ENCODE peak calls at places on chromosomes 6 and 20, in six cellular contexts. M is heart left ventricle; X is Caki2; A is SK-N-DZ; I is NCI-H524; O is stimulated activated naive CD8-positive, alpha-beta T cell treated with anti-CD3 and anti-CD28 coated beads, Interleukin-15, Interleukin-2, amounts not matched to agents 100 U/mL and 50 U/mL, for 24 hours. Z is an unnamed sample.

GRCh38 chr20:33803921-33804337 is 7.2 kb upstream of the CHMP4B start:
- DNase-seq in X (peak), O (no peak), I (no peak), A (no peak), M (no peak), Z (no peak)

GRCh38 chr6:159852877-159853276 is 37.9 kb upstream of the MAS1 start:
- DNase-seq in A (no peak), X (no peak), M (no peak), O (no peak), I (no peak), Z (no peak)

GRCh38 chr6:40358473-40359460 is 228.4 kb downstream of the LRFN2 start:
- DNase-seq in M (no peak), A (no peak), I (no peak), O (no peak), X (no peak), Z (no peak)

GRCh38 chr6:114747995-114748625 is 405.3 kb upstream of the HS3ST5 start:
- DNase-seq in M (peak), X (peak), O (peak), A (peak), I (peak), Z (peak)

GRCh38 chr20:12610871-12611270 is 397.9 kb upstream of the SPTLC3 start:
- DNase-seq in A (no peak), M (no peak), I (no peak), X (no peak), O (no peak), Z (no peak)

GRCh38 chr20:5696011-5696559 is 54.1 kb upstream of the SHLD1 start:
- DNase-seq in M (peak), A (no peak), I (no peak), O (no peak), X (no peak), Z (peak)

GRCh38 chr6:21846541-21847451 is 253.2 kb downstream of the SOX4 start:
- DNase-seq in A (peak), O (peak), I (peak), M (no peak), X (no peak), Z (peak)

GRCh38 chr20:24718696-24719095 is 230.4 kb upstream of the CST7 start:
- DNase-seq in M (no peak), I (peak), A (no peak), O (no peak), X (no peak), Z (no peak)

GRCh38 chr20:5073154-5074049 is 46.4 kb downstream of the PCNA start:
- DNase-seq in M (peak), A (no peak), O (no peak), I (no peak), X (peak), Z (peak)

GRCh38 chr6:7140631-7141366 is 33.0 kb downstream of the RREB1 start:
- DNase-seq in I (peak), X (peak), A (no peak), M (peak), O (peak), Z (peak)

GRCh38 chr20:24965065-24965919 is 16.2 kb downstream of the CST7 start:
- DNase-seq in O (no peak), M (no peak), I (peak), A (no peak), X (no peak), Z (no peak)

Z was measured in HepG2.